ENCODE peak calls at places on chromosomes 13 and 19, in eight cellular contexts. M, E, C, H, J, P, Y and U are unnamed samples.

GRCh38 chr13:23579886-23580706 is 9.9 kb downstream of the TNFRSF19 start:
- DNase-seq in M (no peak), E (no peak), C (no peak), H (no peak), J (no peak), P (no peak), Y (peak; percentile 40), U (peak; percentile 35)

GRCh38 chr13:97492257-97492656 is 58.3 kb downstream of the RAP2A start:
- DNase-seq in M (no peak), E (no peak), C (no peak), H (no peak), J (no peak), P (no peak), Y (no peak), U (no peak)

GRCh38 chr19:19185853-19186728 is 5.9 kb downstream of the BORCS8 start:
- DNase-seq in M (no peak), E (no peak), C (no peak), H (peak; percentile 50), J (peak; percentile 24), P (no peak), Y (peak; percentile 31), U (peak; percentile 71)

GRCh38 chr19:40549007-40549708 is 27.5 kb upstream of the SHKBP1 start:
- DNase-seq in M (peak; percentile 75), E (peak; percentile 71), C (peak; percentile 72), H (peak; percentile 72), J (peak; percentile 64), P (no peak), Y (peak; percentile 39), U (peak; percentile 63)

GRCh38 chr19:3656747-3657394 is 30.3 kb upstream of the CACTIN start:
- DNase-seq in M (no peak), E (no peak), C (no peak), H (no peak), J (no peak), P (no peak), Y (no peak), U (no peak)

GRCh38 chr13:41061914-41062837 is 867 bp downstream of the WBP4 start:
- DNase-seq in M (no peak), E (no peak), C (peak; percentile 32), H (peak; percentile 80), J (no peak), P (no peak), Y (peak; percentile 64), U (peak; percentile 90)

GRCh38 chr19:6229216-6229913 is 50.4 kb downstream of the MLLT1 start:
- DNase-seq in M (no peak), E (no peak), C (peak; percentile 19), H (no peak), J (no peak), P (no peak), Y (no peak), U (no peak)

GRCh38 chr13:83449666-83450395 is 432.4 kb downstream of the SLITRK1 start:
- DNase-seq in M (no peak), E (no peak), C (no peak), H (no peak), J (no peak), P (no peak), Y (peak; percentile 62), U (no peak)

GRCh38 chr19:38267780-38268430 is 3.5 kb downstream of the SPINT2 start:
- DNase-seq in M (no peak), E (no peak), C (no peak), H (no peak), J (peak; percentile 81), P (no peak), Y (no peak), U (no peak)

GRCh38 chr13:46751811-46752635 is 44.9 kb downstream of the ESD start:
- DNase-seq in M (no peak), E (peak; percentile 26), C (no peak), H (peak; percentile 12), J (no peak), P (no peak), Y (peak; percentile 45), U (peak; percentile 11)

GRCh38 chr13:44311011-44311481 is 62.6 kb upstream of the SERP2 start:
- DNase-seq in M (peak; percentile 85), E (no peak), C (no peak), H (no peak), J (no peak), P (no peak), Y (peak; percentile 52), U (no peak)

DNA sequence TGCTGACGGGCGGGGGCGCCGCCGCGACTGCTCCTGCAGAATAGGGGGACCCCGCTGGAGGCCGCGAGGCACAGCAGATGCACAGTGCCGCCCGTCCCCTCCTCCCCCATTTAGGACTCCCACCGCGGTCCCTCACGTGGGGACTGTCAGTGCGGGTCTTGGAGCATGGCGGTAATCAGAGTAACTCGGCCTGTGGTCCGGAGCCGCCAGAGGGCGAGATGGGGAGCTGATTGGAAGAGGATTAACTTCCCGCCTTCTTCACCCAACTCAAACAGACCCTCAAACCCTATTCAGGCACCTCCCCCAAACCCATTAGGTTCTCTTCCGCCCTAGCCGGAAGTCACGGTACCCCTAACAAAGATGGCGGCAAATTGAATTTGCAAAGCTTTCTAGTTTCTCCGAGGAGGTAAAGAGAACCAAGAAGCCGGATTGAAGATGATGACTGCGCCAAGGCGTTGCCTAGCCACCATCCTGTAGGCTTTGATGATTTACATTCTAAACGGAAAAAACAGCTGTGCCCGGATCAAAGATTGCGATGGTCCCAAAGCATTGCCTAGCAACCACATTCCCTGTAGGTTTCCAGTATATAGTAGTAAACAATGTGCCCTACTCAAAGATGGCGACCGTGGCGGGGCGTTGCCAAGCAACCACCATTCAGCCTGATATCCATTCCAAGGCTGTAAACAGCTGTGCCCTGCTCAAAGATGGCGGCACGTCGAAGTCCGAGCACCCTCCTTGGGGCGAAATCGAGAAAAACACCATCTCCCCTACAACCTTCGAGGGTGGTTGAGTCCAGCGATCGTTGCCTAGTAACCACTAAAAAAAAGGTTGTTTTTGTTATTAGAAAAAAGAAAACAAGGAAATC is at the start of gene FUZ:
- DNase-seq in M (peak; percentile 99), E (peak; percentile 97), C (peak; percentile 81), H (peak; percentile 99), J (peak; percentile 97), P (peak; percentile 99), Y (peak; percentile 99), U (peak; percentile 100)
- TF ChIP-seq POLR2A in M (no peak), E (no peak), C (peak; percentile 57), H (no peak), J (no peak), P (no peak), Y (no peak), U (peak; percentile 52)

GRCh38 chr19:2575734-2576481 is 100.0 kb downstream of the GADD45B start:
- DNase-seq in M (peak; percentile 95), E (no peak), C (no peak), H (peak; percentile 49), J (peak; percentile 50), P (peak; percentile 95), Y (peak; percentile 69), U (no peak)

GRCh38 chr19:2578391-2578826 is 102.5 kb downstream of the GADD45B start:
- DNase-seq in M (peak; percentile 73), E (no peak), C (no peak), H (peak; percentile 53), J (no peak), P (peak; percentile 76), Y (peak; percentile 49), U (no peak)

GRCh38 chr19:2577722-2578335 is 101.9 kb downstream of the GADD45B start:
- DNase-seq in M (peak; percentile 63), E (no peak), C (no peak), H (no peak), J (no peak), P (peak; percentile 69), Y (no peak), U (no peak)

GRCh38 chr19:2579678-2580280 is 103.9 kb downstream of the GADD45B start:
- DNase-seq in M (peak; percentile 66), E (no peak), C (no peak), H (no peak), J (no peak), P (peak; percentile 65), Y (no peak), U (no peak)

DNA sequence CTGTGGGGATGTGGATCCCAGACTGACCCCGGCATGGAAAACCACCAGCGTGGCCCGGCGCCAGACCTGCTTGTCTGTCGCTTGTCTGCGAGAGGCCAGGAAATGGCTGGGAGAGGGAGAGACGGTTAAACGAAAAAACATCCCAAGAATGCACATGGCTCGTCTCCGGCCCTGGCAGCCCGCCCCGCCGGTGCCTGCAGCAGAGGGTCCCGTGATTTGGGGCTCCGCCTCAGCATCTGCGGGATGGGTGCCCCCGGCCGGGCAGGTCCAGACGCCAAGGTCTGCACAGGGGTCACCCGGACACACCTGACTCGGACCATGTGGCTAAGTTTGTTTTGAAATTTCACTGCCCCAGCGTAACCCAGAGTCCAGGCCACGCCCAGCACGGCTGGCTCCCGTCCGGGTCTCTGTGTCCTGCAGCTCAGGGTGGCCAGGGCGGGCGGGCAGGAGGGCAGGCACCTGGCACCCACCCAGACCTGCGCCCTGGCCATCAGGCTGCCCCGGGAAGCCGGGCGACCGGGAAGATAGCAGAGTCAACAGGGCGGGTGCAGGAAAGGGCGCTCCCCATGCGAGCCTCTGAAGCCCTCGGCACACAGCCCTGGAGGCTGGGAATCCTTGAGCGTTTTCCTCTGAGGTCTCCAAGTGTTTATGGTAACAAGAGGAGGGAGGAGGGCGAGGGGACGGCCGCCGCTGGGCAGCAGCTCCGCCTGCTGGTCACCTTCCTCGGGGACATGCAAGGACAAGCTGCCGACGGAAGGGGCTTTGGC is 103.2 kb downstream of the GADD45B start:
- DNase-seq in M (peak; percentile 96), E (peak; percentile 60), C (no peak), H (peak; percentile 95), J (peak; percentile 90), P (peak; percentile 95), Y (peak; percentile 89), U (peak; percentile 54)
- TF ChIP-seq POLR2A in M (peak; percentile 11), E (no peak), C (no peak), H (peak; percentile 61), J (no peak), P (no peak), Y (peak; percentile 32), U (no peak)

GRCh38 chr19:45592366-45592765 is 7.8 kb upstream of the OPA3 start:
- DNase-seq in M (no peak), E (no peak), C (no peak), H (no peak), J (no peak), P (no peak), Y (no peak), U (no peak)
- TF ChIP-seq POLR2A in M (no peak), E (no peak), C (no peak), H (no peak), J (no peak), P (no peak), Y (no peak), U (no peak)

GRCh38 chr19:42121036-42121621 is 11.1 kb downstream of the POU2F2 start:
- DNase-seq in M (no peak), E (no peak), C (no peak), H (no peak), J (no peak), P (no peak), Y (no peak), U (no peak)

GRCh38 chr19:42120276-42121010 is 11.8 kb downstream of the POU2F2 start:
- DNase-seq in M (no peak), E (no peak), C (no peak), H (no peak), J (no peak), P (no peak), Y (no peak), U (no peak)

GRCh38 chr19:42122691-42123607 is 9.3 kb downstream of the POU2F2 start:
- DNase-seq in M (no peak), E (no peak), C (peak; percentile 54), H (no peak), J (no peak), P (no peak), Y (no peak), U (no peak)

GRCh38 chr19:42123765-42124164 is 8.5 kb downstream of the POU2F2 start:
- DNase-seq in M (no peak), E (no peak), C (no peak), H (no peak), J (no peak), P (no peak), Y (no peak), U (no peak)

GRCh38 chr19:42121666-42122069 is 10.6 kb downstream of the POU2F2 start:
- DNase-seq in M (no peak), E (peak; percentile 87), C (peak; percentile 66), H (peak; percentile 48), J (no peak), P (no peak), Y (peak; percentile 88), U (no peak)
- TF ChIP-seq POLR2A in M (no peak), E (no peak), C (peak; percentile 17), H (no peak), J (no peak), P (no peak), Y (no peak), U (no peak)